ENCODE peak calls at places on chromosomes 12 and 14, in five cellular contexts. N is cardiac muscle cell, R is PC-3, G is Peyer's patch, Q is right cardiac atrium. X is an unnamed sample. For H3K9me3, the result is how much of the 10 kb centered on the place peaks cover.

GRCh38 chr14:23183479-23183878 is at the start of gene SLC7A8:
- DNase-seq in N (no peak), R (peak), G (peak), Q (peak), X (no peak)

GRCh38 chr12:11885261-11886038 is 185.3 kb upstream of the BCL2L14 start:
- DNase-seq in N (peak), R (peak), G (peak), Q (no peak), X (no peak)

GRCh38 chr14:22882529-22883190 is 362 bp upstream of the REM2 start:
- DNase-seq in N (peak), R (peak), G (peak), Q (no peak), X (no peak)

GRCh38 chr12:116784238-116784612 is 46.1 kb downstream of the RNFT2 start:
- DNase-seq in N (no peak), R (peak), G (no peak), Q (no peak), X (no peak)

GRCh38 chr14:47278233-47278842 is 397.1 kb downstream of the MDGA2 start:
- DNase-seq in N (peak), R (peak), G (peak), Q (no peak), X (no peak)

GRCh38 chr12:24903305-24904088 is 45.4 kb downstream of the BCAT1 start:
- DNase-seq in N (peak), R (no peak), G (no peak), Q (no peak), X (no peak)

GRCh38 chr14:89621009-89621421 is 204.0 kb upstream of the FOXN3 start:
- DNase-seq in N (no peak), R (no peak), G (peak), Q (no peak), X (no peak)

GRCh38 chr14:51382506-51382905 is 142.5 kb downstream of the TMX1 start:
- DNase-seq in N (no peak), R (no peak), G (no peak), Q (no peak), X (no peak)

GRCh38 chr12:104730761-104731160 is 227.3 kb downstream of the SLC41A2 start:
- DNase-seq in N (no peak), R (no peak), G (no peak), Q (no peak), X (no peak)

GRCh38 chr14:102849522-102850379 is 72.5 kb downstream of the TRAF3 start:
- DNase-seq in N (peak), R (no peak), G (peak), Q (no peak), X (no peak)

GRCh38 chr14:91417983-91418386 is 365 bp upstream of the CCDC88C start:
- DNase-seq in N (peak), R (peak), G (peak), Q (no peak), X (peak)

GRCh38 chr12:109567296-109567695 is 6.0 kb downstream of the MMAB start:
- DNase-seq in N (no peak), R (no peak), G (no peak), Q (no peak), X (no peak)

GRCh38 chr14:92673601-92674000 is 74.8 kb downstream of the LGMN start:
- DNase-seq in N (no peak), R (no peak), G (no peak), Q (peak), X (no peak)

GRCh38 chr12:49413796-49414195 is 46.5 kb downstream of the SPATS2 start:
- DNase-seq in N (peak), R (peak), G (no peak), Q (no peak), X (no peak)

GRCh38 chr12:45292486-45293195 is 76.7 kb downstream of the ANO6 start:
- DNase-seq in N (no peak), R (no peak), G (no peak), Q (no peak), X (no peak)

GRCh38 chr14:59199614-59200013 is 11.1 kb downstream of the DAAM1 start:
- DNase-seq in N (no peak), R (no peak), G (no peak), Q (no peak), X (no peak)

DNA sequence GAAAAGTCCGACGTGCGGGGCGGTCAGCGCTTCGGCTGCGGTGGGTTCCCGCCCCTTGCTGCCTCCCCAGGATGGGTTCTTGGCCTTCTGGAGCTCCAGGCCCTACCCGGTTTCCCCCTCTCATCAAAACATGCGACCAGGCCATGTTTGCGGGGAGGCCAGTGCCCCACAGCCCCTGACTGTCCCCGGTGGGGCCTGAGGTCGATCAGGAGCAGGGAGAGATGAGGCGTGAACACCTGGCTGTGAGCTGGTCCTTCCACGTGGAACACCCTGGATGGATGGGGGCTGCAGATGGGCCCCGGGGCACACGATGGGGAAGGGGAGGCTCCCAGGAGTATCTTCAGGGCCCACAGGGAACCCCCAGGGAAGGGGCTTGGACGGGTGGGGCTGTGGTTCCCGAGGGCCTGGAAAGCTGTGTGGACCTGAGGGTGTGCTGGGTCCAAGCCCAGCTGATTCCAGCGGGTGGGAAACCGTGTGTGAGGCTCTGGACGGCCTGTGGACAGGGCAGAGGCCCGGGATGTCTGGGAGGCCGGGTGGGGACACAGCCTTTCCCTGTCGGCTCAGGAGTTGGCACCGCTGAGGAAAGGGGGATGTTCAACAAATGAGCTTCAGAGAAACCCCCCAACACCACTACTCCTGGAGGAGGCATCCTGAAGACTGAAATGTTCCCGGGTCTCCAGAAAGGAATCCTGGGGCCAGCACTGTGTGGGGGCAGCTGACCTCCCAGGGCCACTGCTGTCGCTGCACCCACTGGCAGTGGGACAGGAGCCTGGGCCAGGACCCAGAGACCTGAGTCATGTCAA is 187.0 kb upstream of the C14orf180 start:
- DNase-seq in N (no peak), R (no peak), G (peak), Q (peak), X (no peak)
- H3K9me3 ChIP-seq in N (under half), R (under half), G (under half), Q (under half), X (under half)

DNA sequence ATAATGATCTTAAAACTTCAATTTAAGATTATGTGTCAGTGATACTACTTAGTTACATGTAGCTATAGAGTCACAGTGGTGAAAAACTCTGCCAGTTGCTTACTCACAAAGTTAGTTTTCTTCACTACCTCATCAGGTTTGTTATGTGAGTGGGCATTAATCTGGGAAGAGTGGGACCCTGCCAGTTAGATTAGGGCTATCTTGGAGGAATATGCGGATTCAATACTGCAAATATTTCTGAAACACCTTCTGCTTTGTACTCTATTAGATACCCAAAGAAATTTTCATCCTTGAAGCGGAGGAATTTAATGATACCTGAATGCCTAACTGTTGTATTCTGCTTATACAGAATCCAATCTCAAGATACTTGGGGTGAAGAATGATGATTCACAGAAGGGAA is 25.1 kb downstream of the ZNF268 start:
- DNase-seq in N (no peak), R (no peak), G (no peak), Q (no peak), X (no peak)
- H3K9me3 ChIP-seq in N (under half), R (under half), G (under half), Q (under half), X (half or more)

GRCh38 chr14:106813477-106813823 is 1287.1 kb downstream of the TMEM121 start:
- DNase-seq in N (no peak), R (no peak), G (no peak), Q (no peak), X (no peak)

GRCh38 chr14:106809615-106810014 is 1283.2 kb downstream of the TMEM121 start:
- DNase-seq in N (no peak), R (no peak), G (no peak), Q (no peak), X (no peak)

GRCh38 chr14:106811167-106811566 is 1284.8 kb downstream of the TMEM121 start:
- DNase-seq in N (no peak), R (no peak), G (no peak), Q (no peak), X (no peak)

GRCh38 chr14:106808907-106809306 is 1282.5 kb downstream of the TMEM121 start:
- DNase-seq in N (no peak), R (no peak), G (no peak), Q (no peak), X (no peak)

GRCh38 chr14:106812788-106813476 is 1286.5 kb downstream of the TMEM121 start:
- DNase-seq in N (no peak), R (no peak), G (no peak), Q (no peak), X (no peak)
- H3K9me3 ChIP-seq in N (under half), R (under half), G (under half), Q (under half), X (under half)

GRCh38 chr14:105863296-105864108 is 337.1 kb downstream of the TMEM121 start:
- DNase-seq in N (no peak), R (no peak), G (peak), Q (no peak), X (peak)

GRCh38 chr14:105864651-105865265 is 338.4 kb downstream of the TMEM121 start:
- DNase-seq in N (no peak), R (no peak), G (peak), Q (peak), X (peak)

GRCh38 chr14:105865266-105865903 is 339.0 kb downstream of the TMEM121 start:
- DNase-seq in N (no peak), R (no peak), G (peak), Q (no peak), X (no peak)

GRCh38 chr14:105862581-105863239 is 336.3 kb downstream of the TMEM121 start:
- DNase-seq in N (no peak), R (no peak), G (peak), Q (no peak), X (peak)

GRCh38 chr14:105864116-105864515 is 337.7 kb downstream of the TMEM121 start:
- DNase-seq in N (no peak), R (no peak), G (peak), Q (no peak), X (no peak)
- H3K9me3 ChIP-seq in N (under half), R (under half), G (under half), Q (under half), X (under half)

DNA sequence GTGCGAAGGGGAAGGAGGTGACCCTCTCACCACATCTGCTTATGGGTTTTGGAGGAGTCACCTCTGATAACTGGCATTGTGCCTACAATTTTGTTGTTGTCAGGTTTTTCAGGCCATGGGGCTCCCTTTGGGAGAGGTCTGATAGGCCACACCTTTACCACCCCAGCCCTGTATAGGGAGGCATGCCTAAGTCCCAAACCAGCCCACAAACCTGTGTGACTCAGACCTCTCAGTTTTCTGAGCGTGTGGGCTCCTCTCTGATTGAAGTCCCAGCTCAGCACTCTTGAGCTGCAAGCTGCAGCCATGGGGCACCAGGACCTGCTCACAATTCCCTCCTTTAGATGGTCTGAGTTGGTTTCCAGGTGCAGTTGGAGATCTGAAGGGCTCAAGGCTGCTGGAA is 1429.3 kb upstream of the TMEM132C start:
- DNase-seq in N (no peak), R (no peak), G (no peak), Q (no peak), X (no peak)
- H3K9me3 ChIP-seq in N (under half), R (under half), G (under half), Q (under half), X (under half)

DNA sequence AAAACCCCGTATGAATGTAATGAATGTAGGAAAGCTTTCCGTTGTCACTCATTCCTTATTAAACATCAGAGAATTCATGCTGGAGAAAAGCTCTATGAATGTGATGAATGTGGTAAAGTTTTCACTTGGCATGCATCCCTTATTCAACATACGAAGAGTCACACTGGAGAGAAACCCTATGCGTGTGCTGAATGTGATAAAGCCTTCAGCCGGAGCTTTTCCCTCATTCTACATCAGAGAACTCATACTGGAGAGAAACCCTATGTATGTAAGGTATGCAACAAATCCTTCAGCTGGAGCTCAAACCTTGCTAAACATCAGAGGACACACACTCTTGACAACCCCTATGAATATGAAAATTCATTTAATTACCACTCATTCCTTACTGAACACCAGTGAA is 23.8 kb downstream of the ZNF891 start:
- DNase-seq in N (peak), R (no peak), G (no peak), Q (no peak), X (no peak)
- H3K9me3 ChIP-seq in N (under half), R (half or more), G (under half), Q (under half), X (half or more)

GRCh38 chr12:27366621-27367020 is 34.0 kb downstream of the BMAL2 start:
- DNase-seq in N (no peak), R (peak), G (no peak), Q (no peak), X (no peak)
- H3K9me3 ChIP-seq in N (under half), R (under half), G (under half), Q (under half), X (under half)